ENCODE peak calls at places on chromosomes 6 and 20, in seven cellular contexts. B, J, Q, Z, D, O and Y are unnamed samples. For H3K36me3 and H3K27me3, the result is how much of the 10 kb centered on the place peaks cover.

GRCh38 chr6:3324262-3324942 is 65.7 kb downstream of the PSMG4 start:
- DNase-seq in B (no peak), J (no peak), Q (no peak), Z (peak), D (peak), O (no peak), Y (no peak)

GRCh38 chr6:71489736-71490135 is 201.1 kb downstream of the OGFRL1 start:
- DNase-seq in B (no peak), J (peak), Q (no peak), Z (peak), D (peak), O (peak), Y (peak)

GRCh38 chr6:147852772-147853171 is 344.3 kb downstream of the SAMD5 start:
- DNase-seq in B (no peak), J (no peak), Q (no peak), Z (no peak), D (no peak), O (no peak), Y (no peak)

GRCh38 chr20:35954907-35955251 is 577 bp upstream of the SCAND1 start:
- DNase-seq in B (no peak), J (no peak), Q (no peak), Z (no peak), D (peak), O (no peak), Y (no peak)

GRCh38 chr6:54366647-54367327 is 58.5 kb downstream of the TINAG start:
- DNase-seq in B (no peak), J (peak), Q (no peak), Z (no peak), D (no peak), O (no peak), Y (no peak)

GRCh38 chr6:161418458-161418945 is 144.6 kb upstream of the AGPAT4 start:
- DNase-seq in B (peak), J (peak), Q (peak), Z (peak), D (peak), O (peak), Y (peak)

GRCh38 chr6:56143796-56144195 is 103.6 kb downstream of the COL21A1 start:
- DNase-seq in B (no peak), J (no peak), Q (no peak), Z (no peak), D (no peak), O (no peak), Y (no peak)

GRCh38 chr6:121582262-121582661 is 146.8 kb downstream of the GJA1 start:
- DNase-seq in B (no peak), J (no peak), Q (no peak), Z (no peak), D (no peak), O (no peak), Y (no peak)

GRCh38 chr6:7243188-7243942 is 69.6 kb downstream of the SSR1 start:
- DNase-seq in B (peak), J (peak), Q (no peak), Z (peak), D (peak), O (peak), Y (peak)

GRCh38 chr6:35441642-35442041 is 10.5 kb upstream of the FANCE start:
- DNase-seq in B (no peak), J (no peak), Q (no peak), Z (no peak), D (no peak), O (no peak), Y (no peak)

GRCh38 chr6:53375851-53376250 is 27.1 kb upstream of the ELOVL5 start:
- DNase-seq in B (no peak), J (no peak), Q (no peak), Z (no peak), D (peak), O (no peak), Y (no peak)

GRCh38 chr6:133889557-133890301 is 816 bp downstream of the TCF21 start:
- DNase-seq in B (no peak), J (no peak), Q (no peak), Z (peak), D (peak), O (peak), Y (peak)

GRCh38 chr6:40936810-40937209 is 102.2 kb downstream of the UNC5CL start:
- DNase-seq in B (no peak), J (no peak), Q (no peak), Z (peak), D (peak), O (no peak), Y (no peak)

GRCh38 chr6:126926926-126927325 is 191.5 kb upstream of the RSPO3 start:
- DNase-seq in B (no peak), J (no peak), Q (no peak), Z (no peak), D (no peak), O (peak), Y (no peak)

GRCh38 chr20:23623666-23624065 is 14.1 kb downstream of the CST3 start:
- DNase-seq in B (no peak), J (no peak), Q (no peak), Z (peak), D (no peak), O (no peak), Y (no peak)

GRCh38 chr6:161439093-161439492 is 165.2 kb upstream of the AGPAT4 start:
- DNase-seq in B (peak), J (peak), Q (no peak), Z (no peak), D (peak), O (no peak), Y (no peak)

GRCh38 chr20:43830883-43831282 is 83.8 kb upstream of the TOX2 start:
- DNase-seq in B (no peak), J (no peak), Q (no peak), Z (no peak), D (no peak), O (no peak), Y (no peak)

GRCh38 chr20:42961771-42962170 is 227.9 kb downstream of the PTPRT start:
- DNase-seq in B (no peak), J (no peak), Q (no peak), Z (no peak), D (no peak), O (no peak), Y (peak)

GRCh38 chr20:16205505-16205904 is 367.7 kb downstream of the KIF16B start:
- DNase-seq in B (no peak), J (no peak), Q (no peak), Z (no peak), D (no peak), O (no peak), Y (no peak)

GRCh38 chr20:64091762-64092161 is 7.6 kb upstream of the LKAAEAR1 start:
- DNase-seq in B (no peak), J (no peak), Q (no peak), Z (no peak), D (no peak), O (peak), Y (peak)

GRCh38 chr6:43723737-43724295 is 36.2 kb upstream of the MRPS18A start:
- DNase-seq in B (peak), J (peak), Q (no peak), Z (peak), D (peak), O (peak), Y (peak)

GRCh38 chr6:32940656-32941411 is at the start of gene HLA-DMB:
- DNase-seq in B (peak), J (peak), Q (no peak), Z (peak), D (peak), O (peak), Y (peak)

GRCh38 chr6:90088009-90088408 is 193.7 kb downstream of the GJA10 start:
- DNase-seq in B (no peak), J (no peak), Q (no peak), Z (peak), D (peak), O (no peak), Y (no peak)

GRCh38 chr20:45370571-45371204 is 7.4 kb downstream of the TP53TG5 start:
- DNase-seq in B (no peak), J (no peak), Q (no peak), Z (no peak), D (no peak), O (no peak), Y (no peak)

GRCh38 chr20:22429175-22430153 is 154.9 kb downstream of the FOXA2 start:
- DNase-seq in B (no peak), J (no peak), Q (no peak), Z (peak), D (no peak), O (no peak), Y (no peak)

GRCh38 chr6:139028658-139029469 is at the start of gene ABRACL:
- DNase-seq in B (peak), J (peak), Q (peak), Z (peak), D (peak), O (peak), Y (peak)

GRCh38 chr6:27127874-27128795 is 119.4 kb upstream of the PRSS16 start:
- DNase-seq in B (no peak), J (no peak), Q (no peak), Z (no peak), D (no peak), O (no peak), Y (no peak)

GRCh38 chr6:122673345-122673961 is 63.2 kb downstream of the PKIB start:
- DNase-seq in B (no peak), J (no peak), Q (no peak), Z (peak), D (no peak), O (no peak), Y (no peak)

GRCh38 chr6:142152731-142153130 is 5.7 kb downstream of the VTA1 start:
- DNase-seq in B (no peak), J (no peak), Q (no peak), Z (no peak), D (peak), O (no peak), Y (no peak)

GRCh38 chr20:54475334-54476287 is at the start of gene DOK5:
- DNase-seq in B (peak), J (no peak), Q (peak), Z (peak), D (peak), O (peak), Y (peak)

GRCh38 chr6:29887330-29887818 is 55.0 kb upstream of the HLA-A start:
- DNase-seq in B (peak), J (peak), Q (no peak), Z (peak), D (peak), O (peak), Y (peak)

GRCh38 chr6:95670011-95670463 is 92.7 kb downstream of the MANEA start:
- DNase-seq in B (no peak), J (no peak), Q (no peak), Z (no peak), D (no peak), O (no peak), Y (no peak)

DNA sequence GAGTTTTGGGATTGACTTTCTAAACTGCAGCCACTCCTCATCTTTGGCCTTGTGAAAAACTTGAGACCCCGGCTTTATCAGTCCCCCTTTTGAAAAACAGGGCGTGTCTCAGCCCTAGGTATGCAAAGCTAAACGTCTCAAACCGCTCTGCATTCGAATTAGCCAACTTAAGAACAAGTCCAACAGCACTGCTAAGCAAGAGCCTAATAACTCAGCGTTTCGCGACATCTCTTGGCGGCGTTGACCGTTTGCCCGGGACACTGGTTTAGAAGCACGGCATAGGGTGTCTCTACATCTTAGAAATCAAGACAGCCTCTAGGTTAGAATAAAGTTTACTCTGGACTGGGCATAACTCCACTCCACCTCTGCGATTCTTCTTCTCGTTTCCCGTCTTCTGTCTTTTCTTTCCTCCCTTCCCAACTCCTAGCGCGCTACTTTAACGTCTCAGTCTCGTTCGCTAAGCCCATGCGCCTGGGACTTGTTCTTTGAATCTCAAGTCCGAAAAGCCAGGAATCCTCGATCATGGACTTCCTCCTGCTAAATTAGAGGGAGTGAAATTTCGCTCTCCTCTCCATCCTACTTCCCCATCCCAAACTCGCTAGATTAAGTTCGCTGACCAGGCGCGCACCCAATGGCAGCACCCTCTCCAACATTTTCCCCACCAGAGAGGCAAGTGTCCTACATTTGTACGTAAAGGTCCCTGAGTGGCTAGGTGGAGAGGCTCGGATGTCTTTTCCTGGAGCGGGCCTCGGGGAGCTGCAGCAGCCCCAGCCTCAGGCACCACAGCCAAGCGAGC is 10.5 kb upstream of the TFAP2A start:
- DNase-seq in B (no peak), J (no peak), Q (no peak), Z (no peak), D (no peak), O (peak), Y (no peak)
- H3K4me3 ChIP-seq in B (no peak), J (no peak), Q (peak), Z (peak), D (peak), O (peak), Y (peak)

GRCh38 chr6:136612666-136613389 is 62.6 kb upstream of the MAP7 start:
- DNase-seq in B (no peak), J (no peak), Q (no peak), Z (no peak), D (no peak), O (peak), Y (no peak)
- H3K36me3 ChIP-seq in B (under half), J (under half), Q (under half), Z (under half), D (under half), O (under half), Y (under half)

GRCh38 chr6:87917861-87918260 is 129.8 kb upstream of the SPACA1 start:
- DNase-seq in B (no peak), J (no peak), Q (no peak), Z (no peak), D (no peak), O (no peak), Y (no peak)
- H3K27me3 ChIP-seq in B (under half), J (under half), Q (under half), Z (under half), D (under half), O (under half), Y (under half)

DNA sequence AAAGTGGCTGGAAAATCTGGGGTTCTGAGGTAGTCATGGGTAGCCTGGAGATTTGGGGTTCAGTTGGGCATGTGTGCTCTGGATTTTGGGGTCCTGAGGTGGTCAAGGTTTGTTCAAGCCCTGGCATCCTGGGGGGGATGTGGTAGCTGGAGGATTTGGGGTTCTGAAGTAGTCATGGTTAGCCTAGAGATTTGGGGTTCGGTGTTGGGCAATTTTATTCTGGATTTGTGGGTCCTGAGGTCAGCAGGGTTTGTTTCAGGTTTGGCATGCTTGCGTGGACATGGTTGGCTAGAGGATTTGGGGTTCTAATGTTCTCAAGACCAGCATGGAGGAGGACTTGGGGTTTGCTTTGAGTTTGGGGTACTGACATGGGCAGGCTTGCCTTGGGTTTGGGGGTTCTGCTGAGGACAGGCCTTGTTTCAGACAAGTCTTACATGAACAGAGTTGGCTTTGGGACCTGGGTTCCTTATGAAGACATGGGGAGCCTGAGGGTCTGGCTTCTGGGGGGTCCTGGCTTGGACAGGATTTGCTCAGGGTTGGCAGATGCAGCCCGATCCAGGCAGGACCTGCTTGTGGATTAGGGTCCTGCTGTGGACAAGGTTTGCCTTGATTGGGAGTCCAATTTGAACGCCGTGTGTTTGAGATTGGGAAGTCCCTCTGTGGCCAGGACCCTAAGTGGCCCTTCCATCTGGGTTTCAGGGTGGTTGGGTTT is 906 bp downstream of the ANKRD60 start:
- DNase-seq in B (no peak), J (no peak), Q (no peak), Z (no peak), D (no peak), O (no peak), Y (no peak)
- H3K4me3 ChIP-seq in B (no peak), J (no peak), Q (no peak), Z (no peak), D (no peak), O (peak), Y (peak)

DNA sequence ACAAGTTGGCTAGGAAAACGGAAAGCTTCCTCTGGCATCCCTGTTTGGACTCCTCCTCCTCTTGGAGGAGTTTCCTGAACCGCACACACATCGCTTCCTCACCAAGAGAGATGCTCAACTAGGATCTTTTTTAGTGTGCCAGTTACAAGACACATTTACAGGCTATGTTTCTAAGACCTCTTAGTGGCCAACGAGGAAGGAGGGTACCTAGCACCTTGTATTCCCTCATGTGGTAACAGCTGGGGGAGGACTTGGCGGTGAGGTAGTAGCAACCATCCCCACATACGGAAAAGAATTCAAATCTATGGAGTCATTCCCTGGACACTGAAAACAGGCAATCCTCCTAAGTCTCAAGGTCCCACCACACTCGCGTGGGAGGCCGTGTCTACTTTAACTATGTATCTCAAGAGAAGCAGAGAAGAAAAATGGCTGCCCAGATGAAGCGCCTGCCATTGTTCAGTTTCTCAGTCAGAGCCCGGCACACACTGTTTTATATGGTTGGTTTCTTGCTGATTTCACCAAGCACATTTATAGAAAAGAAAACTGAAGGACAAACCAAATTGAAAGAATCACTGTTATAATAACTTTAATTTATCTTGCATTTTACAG is 23.1 kb downstream of the EIF2S2 start:
- DNase-seq in B (no peak), J (no peak), Q (no peak), Z (no peak), D (no peak), O (no peak), Y (no peak)
- H3K36me3 ChIP-seq in B (half or more), J (under half), Q (under half), Z (under half), D (under half), O (under half), Y (under half)